ENCODE peak calls at places on chromosomes 13 and 19, in eight cellular contexts. One of them, this sample, is unnamed.

GRCh38 chr19:18763674-18764590 is 27.2 kb downstream of the COMP start:
- DNase-seq in upper lobe of right lung: peak; percentile 81
- DNase-seq in effector memory CD4-positive, alpha-beta T cell: no peak
- DNase-seq in cardiac fibroblast: peak; percentile 46
- DNase-seq in CD8-positive, alpha-beta memory T cell: no peak
- DNase-seq in psoas muscle: peak; percentile 81
- DNase-seq in breast epithelium: peak; percentile 78
- DNase-seq in astrocyte of the spinal cord: no peak
- DNase-seq in this sample: no peak

GRCh38 chr19:6286676-6287075 is 6.9 kb upstream of the MLLT1 start:
- DNase-seq in upper lobe of right lung: no peak
- DNase-seq in effector memory CD4-positive, alpha-beta T cell: no peak
- DNase-seq in cardiac fibroblast: no peak
- DNase-seq in CD8-positive, alpha-beta memory T cell: no peak
- DNase-seq in psoas muscle: no peak
- DNase-seq in breast epithelium: no peak
- DNase-seq in astrocyte of the spinal cord: no peak
- DNase-seq in this sample: no peak

GRCh38 chr13:76720827-76721226 is 165.4 kb downstream of the KCTD12 start:
- DNase-seq in upper lobe of right lung: no peak
- DNase-seq in effector memory CD4-positive, alpha-beta T cell: no peak
- DNase-seq in cardiac fibroblast: no peak
- DNase-seq in CD8-positive, alpha-beta memory T cell: no peak
- DNase-seq in psoas muscle: no peak
- DNase-seq in breast epithelium: no peak
- DNase-seq in astrocyte of the spinal cord: no peak
- DNase-seq in this sample: no peak

GRCh38 chr13:103272770-103273169 is 206.6 kb upstream of the SLC10A2 start:
- DNase-seq in upper lobe of right lung: no peak
- DNase-seq in effector memory CD4-positive, alpha-beta T cell: no peak
- DNase-seq in cardiac fibroblast: no peak
- DNase-seq in CD8-positive, alpha-beta memory T cell: no peak
- DNase-seq in psoas muscle: no peak
- DNase-seq in breast epithelium: no peak
- DNase-seq in astrocyte of the spinal cord: peak; percentile 41
- DNase-seq in this sample: no peak

GRCh38 chr13:111006508-111007031 is 91.7 kb upstream of the ANKRD10 start:
- DNase-seq in upper lobe of right lung: peak; percentile 70
- DNase-seq in effector memory CD4-positive, alpha-beta T cell: no peak
- DNase-seq in cardiac fibroblast: peak; percentile 93
- DNase-seq in CD8-positive, alpha-beta memory T cell: no peak
- DNase-seq in psoas muscle: peak; percentile 83
- DNase-seq in breast epithelium: no peak
- DNase-seq in astrocyte of the spinal cord: peak; percentile 96
- DNase-seq in this sample: peak; percentile 70

GRCh38 chr19:2702170-2703076 is at the start of gene GNG7:
- DNase-seq in upper lobe of right lung: peak; percentile 98
- DNase-seq in effector memory CD4-positive, alpha-beta T cell: peak; percentile 90
- DNase-seq in cardiac fibroblast: peak; percentile 90
- DNase-seq in CD8-positive, alpha-beta memory T cell: peak; percentile 92
- DNase-seq in psoas muscle: peak; percentile 94
- DNase-seq in breast epithelium: peak; percentile 95
- DNase-seq in astrocyte of the spinal cord: peak; percentile 70
- DNase-seq in this sample: peak; percentile 96

GRCh38 chr13:40345654-40346372 is 320.6 kb downstream of the FOXO1 start:
- DNase-seq in upper lobe of right lung: no peak
- DNase-seq in effector memory CD4-positive, alpha-beta T cell: no peak
- DNase-seq in cardiac fibroblast: no peak
- DNase-seq in CD8-positive, alpha-beta memory T cell: no peak
- DNase-seq in psoas muscle: no peak
- DNase-seq in breast epithelium: no peak
- DNase-seq in astrocyte of the spinal cord: no peak
- DNase-seq in this sample: no peak

GRCh38 chr19:43774103-43774939 is 6.5 kb downstream of the KCNN4 start:
- DNase-seq in upper lobe of right lung: peak; percentile 85
- DNase-seq in effector memory CD4-positive, alpha-beta T cell: no peak
- DNase-seq in cardiac fibroblast: peak; percentile 77
- DNase-seq in CD8-positive, alpha-beta memory T cell: no peak
- DNase-seq in psoas muscle: peak; percentile 68
- DNase-seq in breast epithelium: no peak
- DNase-seq in astrocyte of the spinal cord: no peak
- DNase-seq in this sample: peak; percentile 59

GRCh38 chr13:112814905-112815585 is 125.2 kb downstream of the ATP11A start:
- DNase-seq in upper lobe of right lung: peak; percentile 81
- DNase-seq in effector memory CD4-positive, alpha-beta T cell: no peak
- DNase-seq in cardiac fibroblast: no peak
- DNase-seq in CD8-positive, alpha-beta memory T cell: no peak
- DNase-seq in psoas muscle: peak; percentile 48
- DNase-seq in breast epithelium: no peak
- DNase-seq in astrocyte of the spinal cord: peak; percentile 12
- DNase-seq in this sample: peak; percentile 58

GRCh38 chr13:35309711-35310110 is 166.8 kb downstream of the MAB21L1 start:
- DNase-seq in upper lobe of right lung: no peak
- DNase-seq in effector memory CD4-positive, alpha-beta T cell: no peak
- DNase-seq in cardiac fibroblast: no peak
- DNase-seq in CD8-positive, alpha-beta memory T cell: no peak
- DNase-seq in psoas muscle: no peak
- DNase-seq in breast epithelium: no peak
- DNase-seq in astrocyte of the spinal cord: no peak
- DNase-seq in this sample: no peak

GRCh38 chr13:90867336-90867683 is 480.2 kb upstream of the MIR17HG start:
- DNase-seq in upper lobe of right lung: peak; percentile 73
- DNase-seq in effector memory CD4-positive, alpha-beta T cell: no peak
- DNase-seq in cardiac fibroblast: peak; percentile 90
- DNase-seq in CD8-positive, alpha-beta memory T cell: no peak
- DNase-seq in psoas muscle: peak; percentile 37
- DNase-seq in breast epithelium: peak; percentile 52
- DNase-seq in astrocyte of the spinal cord: peak; percentile 70
- DNase-seq in this sample: peak; percentile 34

GRCh38 chr19:2080336-2080988 is 15.7 kb downstream of the MOB3A start:
- DNase-seq in upper lobe of right lung: no peak
- DNase-seq in effector memory CD4-positive, alpha-beta T cell: no peak
- DNase-seq in cardiac fibroblast: no peak
- DNase-seq in CD8-positive, alpha-beta memory T cell: no peak
- DNase-seq in psoas muscle: no peak
- DNase-seq in breast epithelium: no peak
- DNase-seq in astrocyte of the spinal cord: no peak
- DNase-seq in this sample: no peak

DNA sequence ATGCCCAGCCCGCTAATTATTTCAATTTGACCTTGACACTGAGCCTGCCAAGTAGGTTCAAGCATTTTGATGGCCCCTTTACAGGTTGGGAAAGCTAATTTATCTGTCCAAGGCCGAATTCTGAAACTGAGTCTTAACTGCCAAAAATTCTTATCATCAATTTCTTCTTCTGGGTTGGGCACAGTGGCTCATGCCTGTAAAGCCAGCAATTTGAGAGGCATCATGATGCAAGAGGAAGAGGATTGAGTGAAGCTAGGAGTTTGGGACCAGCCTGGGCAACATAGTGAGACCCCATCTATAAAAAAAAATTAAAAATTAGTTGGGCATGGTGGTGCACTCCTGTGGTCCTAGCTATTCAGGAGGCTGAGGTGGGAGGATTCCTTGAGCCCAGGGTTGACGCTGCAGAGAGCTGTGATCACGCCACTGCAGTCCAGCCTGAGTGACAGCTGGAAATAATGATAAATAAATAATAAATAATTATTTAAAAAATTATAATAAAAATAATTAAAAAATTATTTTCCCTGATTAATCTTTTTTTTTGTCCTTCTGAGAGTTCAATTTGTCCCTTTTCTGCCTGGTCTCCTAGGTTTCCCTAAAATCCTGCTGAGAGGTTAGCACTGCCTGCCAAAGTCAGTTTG is 1.3 kb upstream of the LDLR start:
- DNase-seq in upper lobe of right lung: no peak
- DNase-seq in effector memory CD4-positive, alpha-beta T cell: no peak
- DNase-seq in cardiac fibroblast: no peak
- DNase-seq in CD8-positive, alpha-beta memory T cell: no peak
- DNase-seq in psoas muscle: no peak
- DNase-seq in breast epithelium: no peak
- DNase-seq in astrocyte of the spinal cord: no peak
- DNase-seq in this sample: no peak
- H3K4me3 ChIP-seq in upper lobe of right lung: peak overlapping the region; percentile 76
- H3K4me3 ChIP-seq in effector memory CD4-positive, alpha-beta T cell: no peak overlapping the region
- H3K4me3 ChIP-seq in cardiac fibroblast: peak overlapping the region; percentile 96
- H3K4me3 ChIP-seq in CD8-positive, alpha-beta memory T cell: no peak overlapping the region
- H3K4me3 ChIP-seq in psoas muscle: no peak overlapping the region
- H3K4me3 ChIP-seq in breast epithelium: no peak overlapping the region
- H3K4me3 ChIP-seq in astrocyte of the spinal cord: no peak overlapping the region
- H3K4me3 ChIP-seq in this sample: no peak overlapping the region

GRCh38 chr19:46426506-46427162 is 2.1 kb downstream of the PNMA8C start:
- DNase-seq in upper lobe of right lung: peak; percentile 87
- DNase-seq in effector memory CD4-positive, alpha-beta T cell: no peak
- DNase-seq in cardiac fibroblast: peak; percentile 88
- DNase-seq in CD8-positive, alpha-beta memory T cell: no peak
- DNase-seq in psoas muscle: peak; percentile 73
- DNase-seq in breast epithelium: no peak
- DNase-seq in astrocyte of the spinal cord: peak; percentile 73
- DNase-seq in this sample: peak; percentile 75

GRCh38 chr19:46423194-46423593 is 5.5 kb downstream of the PNMA8C start:
- DNase-seq in upper lobe of right lung: no peak
- DNase-seq in effector memory CD4-positive, alpha-beta T cell: no peak
- DNase-seq in cardiac fibroblast: no peak
- DNase-seq in CD8-positive, alpha-beta memory T cell: no peak
- DNase-seq in psoas muscle: no peak
- DNase-seq in breast epithelium: no peak
- DNase-seq in astrocyte of the spinal cord: no peak
- DNase-seq in this sample: no peak

GRCh38 chr19:46428278-46429141 is at the start of gene PNMA8C:
- DNase-seq in upper lobe of right lung: peak; percentile 82
- DNase-seq in effector memory CD4-positive, alpha-beta T cell: peak; percentile 5
- DNase-seq in cardiac fibroblast: peak; percentile 63
- DNase-seq in CD8-positive, alpha-beta memory T cell: peak; percentile 12
- DNase-seq in psoas muscle: peak; percentile 74
- DNase-seq in breast epithelium: no peak
- DNase-seq in astrocyte of the spinal cord: peak; percentile 59
- DNase-seq in this sample: peak; percentile 61

GRCh38 chr19:46427518-46427917 is 1.2 kb downstream of the PNMA8C start:
- DNase-seq in upper lobe of right lung: no peak
- DNase-seq in effector memory CD4-positive, alpha-beta T cell: no peak
- DNase-seq in cardiac fibroblast: no peak
- DNase-seq in CD8-positive, alpha-beta memory T cell: no peak
- DNase-seq in psoas muscle: no peak
- DNase-seq in breast epithelium: no peak
- DNase-seq in astrocyte of the spinal cord: no peak
- DNase-seq in this sample: no peak

DNA sequence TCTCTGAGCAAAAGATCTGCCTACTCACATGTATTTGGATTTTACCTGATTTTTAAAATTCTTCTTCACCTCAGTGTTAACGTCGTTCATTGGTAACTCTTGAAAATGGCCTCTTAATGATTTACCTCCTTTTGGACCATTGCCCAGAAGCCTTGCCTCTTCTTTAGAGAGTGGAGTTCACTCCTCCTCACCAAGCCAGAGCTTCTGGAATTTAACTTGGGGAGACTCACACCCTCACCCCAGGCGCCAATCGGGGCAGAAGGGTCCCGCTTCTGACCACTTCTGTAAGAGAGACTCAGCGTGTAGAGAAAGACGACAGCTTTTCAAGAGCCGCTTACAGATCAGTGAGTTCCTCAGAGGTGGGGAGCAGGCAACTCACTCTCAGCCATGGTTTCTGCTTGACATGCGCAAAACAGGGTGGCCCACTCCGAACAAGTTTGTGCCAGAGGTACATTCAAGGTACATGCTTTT is 2.7 kb downstream of the PNMA8C start:
- DNase-seq in upper lobe of right lung: no peak
- DNase-seq in effector memory CD4-positive, alpha-beta T cell: no peak
- DNase-seq in cardiac fibroblast: no peak
- DNase-seq in CD8-positive, alpha-beta memory T cell: no peak
- DNase-seq in psoas muscle: no peak
- DNase-seq in breast epithelium: no peak
- DNase-seq in astrocyte of the spinal cord: peak; percentile 32
- DNase-seq in this sample: no peak
- H3K4me3 ChIP-seq in upper lobe of right lung: peak overlapping the region; percentile 56
- H3K4me3 ChIP-seq in effector memory CD4-positive, alpha-beta T cell: no peak overlapping the region
- H3K4me3 ChIP-seq in cardiac fibroblast: peak overlapping the region; percentile 58
- H3K4me3 ChIP-seq in CD8-positive, alpha-beta memory T cell: no peak overlapping the region
- H3K4me3 ChIP-seq in psoas muscle: peak overlapping the region; percentile 62
- H3K4me3 ChIP-seq in breast epithelium: peak overlapping the region; percentile 59
- H3K4me3 ChIP-seq in astrocyte of the spinal cord: peak overlapping the region; percentile 59
- H3K4me3 ChIP-seq in this sample: peak overlapping the region; percentile 55

GRCh38 chr19:14733574-14733973 is 43.7 kb downstream of the ZNF333 start:
- DNase-seq in upper lobe of right lung: no peak
- DNase-seq in effector memory CD4-positive, alpha-beta T cell: no peak
- DNase-seq in cardiac fibroblast: no peak
- DNase-seq in CD8-positive, alpha-beta memory T cell: no peak
- DNase-seq in psoas muscle: no peak
- DNase-seq in breast epithelium: no peak
- DNase-seq in astrocyte of the spinal cord: no peak
- DNase-seq in this sample: no peak

GRCh38 chr19:14732510-14732909 is 42.7 kb downstream of the ZNF333 start:
- DNase-seq in upper lobe of right lung: no peak
- DNase-seq in effector memory CD4-positive, alpha-beta T cell: no peak
- DNase-seq in cardiac fibroblast: no peak
- DNase-seq in CD8-positive, alpha-beta memory T cell: no peak
- DNase-seq in psoas muscle: no peak
- DNase-seq in breast epithelium: no peak
- DNase-seq in astrocyte of the spinal cord: no peak
- DNase-seq in this sample: no peak

GRCh38 chr19:14735915-14736314 is 42.4 kb downstream of the ADGRE2 start:
- DNase-seq in upper lobe of right lung: no peak
- DNase-seq in effector memory CD4-positive, alpha-beta T cell: no peak
- DNase-seq in cardiac fibroblast: no peak
- DNase-seq in CD8-positive, alpha-beta memory T cell: no peak
- DNase-seq in psoas muscle: no peak
- DNase-seq in breast epithelium: no peak
- DNase-seq in astrocyte of the spinal cord: no peak
- DNase-seq in this sample: no peak

GRCh38 chr19:14728595-14728994 is 38.7 kb downstream of the ZNF333 start:
- DNase-seq in upper lobe of right lung: no peak
- DNase-seq in effector memory CD4-positive, alpha-beta T cell: no peak
- DNase-seq in cardiac fibroblast: no peak
- DNase-seq in CD8-positive, alpha-beta memory T cell: no peak
- DNase-seq in psoas muscle: no peak
- DNase-seq in breast epithelium: no peak
- DNase-seq in astrocyte of the spinal cord: no peak
- DNase-seq in this sample: no peak

DNA sequence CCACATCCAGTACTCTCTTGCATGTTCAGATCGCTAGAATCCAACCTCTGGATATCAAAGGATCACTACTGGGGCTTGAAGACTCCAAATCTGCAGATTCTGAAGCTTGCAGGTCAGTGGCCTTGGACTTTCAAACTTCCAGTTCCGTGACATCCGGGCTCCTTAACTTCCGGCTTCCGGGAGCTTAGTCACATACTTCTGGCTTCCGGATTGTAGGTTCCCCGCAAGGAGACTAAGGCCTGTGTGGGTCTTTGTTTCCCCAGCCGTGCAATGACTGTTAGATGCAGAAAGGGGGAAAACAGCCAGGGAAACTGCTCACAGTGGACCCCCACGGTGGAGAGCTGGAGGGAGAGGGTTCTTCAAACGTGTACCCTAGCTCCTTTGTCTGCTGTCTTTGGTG is 41.4 kb downstream of the ZNF333 start:
- DNase-seq in upper lobe of right lung: no peak
- DNase-seq in effector memory CD4-positive, alpha-beta T cell: no peak
- DNase-seq in cardiac fibroblast: no peak
- DNase-seq in CD8-positive, alpha-beta memory T cell: no peak
- DNase-seq in psoas muscle: no peak
- DNase-seq in breast epithelium: no peak
- DNase-seq in astrocyte of the spinal cord: no peak
- DNase-seq in this sample: no peak
- H3K4me3 ChIP-seq in upper lobe of right lung: no peak overlapping the region
- H3K4me3 ChIP-seq in effector memory CD4-positive, alpha-beta T cell: no peak overlapping the region
- H3K4me3 ChIP-seq in cardiac fibroblast: no peak overlapping the region
- H3K4me3 ChIP-seq in CD8-positive, alpha-beta memory T cell: no peak overlapping the region
- H3K4me3 ChIP-seq in psoas muscle: no peak overlapping the region
- H3K4me3 ChIP-seq in breast epithelium: no peak overlapping the region
- H3K4me3 ChIP-seq in astrocyte of the spinal cord: no peak overlapping the region
- H3K4me3 ChIP-seq in this sample: no peak overlapping the region

GRCh38 chr19:54477650-54478049 is 4.6 kb upstream of the CDC42EP5 start:
- DNase-seq in upper lobe of right lung: no peak
- DNase-seq in effector memory CD4-positive, alpha-beta T cell: no peak
- DNase-seq in cardiac fibroblast: no peak
- DNase-seq in CD8-positive, alpha-beta memory T cell: no peak
- DNase-seq in psoas muscle: no peak
- DNase-seq in breast epithelium: no peak
- DNase-seq in astrocyte of the spinal cord: no peak
- DNase-seq in this sample: no peak
- H3K4me3 ChIP-seq in upper lobe of right lung: no peak overlapping the region
- H3K4me3 ChIP-seq in effector memory CD4-positive, alpha-beta T cell: no peak overlapping the region
- H3K4me3 ChIP-seq in cardiac fibroblast: no peak overlapping the region
- H3K4me3 ChIP-seq in CD8-positive, alpha-beta memory T cell: no peak overlapping the region
- H3K4me3 ChIP-seq in psoas muscle: no peak overlapping the region
- H3K4me3 ChIP-seq in breast epithelium: no peak overlapping the region
- H3K4me3 ChIP-seq in astrocyte of the spinal cord: no peak overlapping the region
- H3K4me3 ChIP-seq in this sample: no peak overlapping the region

This sample was measured in heart right ventricle.